ENCODE peak calls at places on chromosomes 12 and 14, in four cellular contexts. P, U, O and R are unnamed samples.

GRCh38 chr14:29175706-29176105 is 409.1 kb downstream of the FOXG1 start:
- DNase-seq in P (no peak), U (no peak), O (no peak), R (no peak)

GRCh38 chr14:68081489-68081888 is 261.9 kb downstream of the RAD51B start:
- DNase-seq in P (no peak), U (no peak), O (no peak), R (no peak)

GRCh38 chr14:30657606-30658163 is 35.6 kb downstream of the SCFD1 start:
- DNase-seq in P (peak), U (no peak), O (no peak), R (no peak)

GRCh38 chr12:34301251-34302130 is 279.2 kb downstream of the ALG10 start:
- DNase-seq in P (no peak), U (no peak), O (no peak), R (no peak)

GRCh38 chr12:14514154-14514842 is 53.4 kb downstream of the PLBD1 start:
- DNase-seq in P (peak), U (peak), O (no peak), R (peak)

GRCh38 chr12:46678441-46678840 is 147.4 kb downstream of the SLC38A4 start:
- DNase-seq in P (no peak), U (no peak), O (no peak), R (no peak)

GRCh38 chr12:22700126-22700525 is 75.2 kb downstream of the ETNK1 start:
- DNase-seq in P (peak), U (no peak), O (no peak), R (no peak)

GRCh38 chr14:61238611-61239010 is 42.5 kb downstream of the TMEM30B start:
- DNase-seq in P (no peak), U (no peak), O (no peak), R (no peak)

GRCh38 chr14:34052658-34053014 is 101.8 kb upstream of the EGLN3 start:
- DNase-seq in P (peak), U (no peak), O (no peak), R (no peak)

GRCh38 chr12:41049033-41049432 is 139.1 kb upstream of the PDZRN4 start:
- DNase-seq in P (no peak), U (no peak), O (no peak), R (no peak)

GRCh38 chr12:95195122-95195521 is 22.1 kb downstream of the FGD6 start:
- DNase-seq in P (no peak), U (no peak), O (no peak), R (no peak)

GRCh38 chr14:99035712-99036593 is 236.0 kb downstream of the BCL11B start:
- DNase-seq in P (peak), U (peak), O (peak), R (peak)